ENCODE peak calls at places on chromosome 14, in five cellular contexts. Z is HCT116, S is K562, A is A549, C is GM12878. T is an unnamed sample.

GRCh38 chr14:91891081-91891480 is 23.7 kb upstream of the TC2N start:
- DNase-seq in Z (no peak), C (no peak), A (no peak), S (no peak), T (no peak)

GRCh38 chr14:21087294-21088091 is 11.0 kb downstream of the ZNF219 start:
- DNase-seq in Z (no peak), S (no peak), C (no peak), A (no peak), T (peak)

GRCh38 chr14:56875104-56875675 is 64.9 kb upstream of the OTX2 start:
- DNase-seq in C (no peak), S (no peak), Z (no peak), A (no peak), T (no peak)

GRCh38 chr14:98252819-98253218 is 1019.2 kb downstream of the BCL11B start:
- DNase-seq in C (no peak), S (no peak), A (no peak), Z (no peak), T (no peak)

GRCh38 chr14:71636820-71637471 is 295.3 kb upstream of the RGS6 start:
- DNase-seq in A (no peak), C (no peak), Z (no peak), S (no peak), T (no peak)

GRCh38 chr14:85533821-85534271 is 3.9 kb downstream of the FLRT2 start:
- DNase-seq in S (no peak), Z (no peak), A (peak), C (no peak), T (peak)

GRCh38 chr14:34920339-34920738 is 45.2 kb upstream of the BAZ1A start:
- DNase-seq in S (no peak), C (no peak), A (peak), Z (no peak), T (no peak)

GRCh38 chr14:22814945-22815713 is at the start of gene SLC7A7:
- DNase-seq in Z (no peak), S (no peak), C (no peak), A (peak), T (peak)

GRCh38 chr14:29216774-29217232 is 450.2 kb downstream of the FOXG1 start:
- DNase-seq in Z (no peak), C (no peak), A (no peak), S (no peak), T (no peak)

GRCh38 chr14:77804592-77804991 is 4.7 kb downstream of the ADCK1 start:
- DNase-seq in Z (no peak), S (peak), C (no peak), A (peak), T (peak)

GRCh38 chr14:66216763-66217162 is 269.4 kb upstream of the CCDC196 start:
- DNase-seq in C (no peak), A (no peak), Z (peak), S (no peak), T (peak)

GRCh38 chr14:45364565-45364964 is 111.6 kb upstream of the MIS18BP1 start:
- DNase-seq in A (no peak), S (no peak), Z (no peak), C (no peak), T (peak)

GRCh38 chr14:74491952-74492351 is 1.2 kb downstream of the NPC2 start:
- DNase-seq in C (no peak), A (peak), S (peak), Z (no peak), T (peak)

GRCh38 chr14:90808759-90809529 is 7.3 kb downstream of the TTC7B start:
- DNase-seq in S (peak), A (no peak), C (no peak), Z (no peak), T (no peak)
- TF ChIP-seq REST in S (no peak), A (no peak), C (no peak), Z (no peak), T (no peak)

DNA sequence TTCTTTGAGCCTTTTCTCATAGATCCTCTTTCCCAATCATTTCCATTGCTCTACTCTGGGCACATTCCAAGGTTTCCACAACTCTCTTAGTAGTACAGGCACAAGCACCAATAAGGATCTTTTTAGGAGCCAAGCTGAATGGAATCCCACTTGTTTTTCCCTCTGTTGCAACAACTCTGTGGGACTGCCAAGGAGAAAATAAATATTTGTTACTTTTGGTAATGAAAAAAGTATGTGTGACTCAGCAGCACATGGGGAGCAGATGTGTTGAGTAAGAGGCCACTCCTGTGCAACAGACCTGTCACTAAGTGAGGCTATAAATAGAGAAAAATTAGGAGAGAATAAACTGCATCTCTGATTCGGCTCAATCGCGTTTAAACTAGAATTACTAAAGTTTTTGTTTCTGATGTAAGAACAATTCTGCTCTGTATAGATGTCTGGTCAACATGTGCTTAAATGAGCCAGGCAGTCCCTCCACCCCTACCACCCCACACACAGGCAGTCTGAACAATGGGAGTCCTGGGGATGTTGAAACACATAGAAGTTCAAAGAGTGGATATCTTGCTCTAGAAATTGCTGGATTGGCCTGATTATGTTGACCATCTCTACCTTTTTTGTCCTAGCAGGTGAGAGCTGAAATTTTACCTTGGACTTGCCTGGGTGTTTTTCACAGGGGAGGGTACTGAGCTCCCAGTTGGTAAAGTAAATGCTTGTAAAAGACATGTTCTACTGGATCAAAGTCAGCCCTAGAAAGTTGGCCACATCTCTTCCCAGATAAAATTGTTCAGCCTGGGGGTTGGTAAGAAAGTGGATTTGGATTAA is 244.3 kb upstream of the NOVA1 start:
- DNase-seq in Z (no peak), A (peak), C (no peak), S (peak), T (no peak)
- H3K4me2 ChIP-seq in Z (no peak), A (peak), C (no peak), S (peak), T (no peak)

DNA sequence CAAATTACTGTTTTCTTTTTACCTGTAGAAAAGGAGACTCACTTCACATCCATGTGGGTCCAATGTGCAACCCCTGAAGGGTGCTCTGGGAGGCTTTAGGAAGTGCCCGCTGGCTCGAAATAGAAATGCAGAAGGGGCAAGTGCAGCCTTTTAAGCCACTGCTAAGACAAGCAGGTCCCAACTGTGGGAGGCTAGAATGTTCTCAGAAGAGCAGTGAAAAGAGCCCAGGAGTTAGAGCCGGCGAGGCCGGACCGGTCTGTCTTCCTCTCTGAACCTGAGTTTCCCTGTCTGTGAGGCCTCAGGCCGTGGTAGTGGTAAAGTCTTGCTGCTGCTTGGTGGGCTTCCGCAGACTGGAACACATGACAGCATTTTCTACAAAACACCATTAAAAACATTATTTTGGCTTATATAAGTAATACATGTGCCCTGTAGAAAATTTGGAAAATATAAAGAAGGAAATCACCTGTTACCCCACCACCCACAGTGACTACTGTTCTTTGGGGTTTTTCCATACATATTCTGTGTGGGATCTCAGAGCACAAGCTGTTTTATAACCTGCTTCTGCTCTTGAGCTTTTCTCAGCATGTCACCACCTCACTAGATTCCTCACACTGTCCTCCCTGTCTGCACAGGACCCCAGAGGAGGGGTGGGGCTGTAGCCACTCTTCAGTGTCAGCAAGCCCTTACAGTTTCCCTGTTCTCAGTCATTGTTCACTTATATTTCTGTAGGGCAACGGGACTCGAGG is 6.0 kb downstream of the CKB start:
- DNase-seq in C (no peak), S (no peak), A (no peak), Z (no peak), T (no peak)
- TF ChIP-seq REST in C (no peak), S (no peak), A (no peak), Z (no peak), T (no peak)

DNA sequence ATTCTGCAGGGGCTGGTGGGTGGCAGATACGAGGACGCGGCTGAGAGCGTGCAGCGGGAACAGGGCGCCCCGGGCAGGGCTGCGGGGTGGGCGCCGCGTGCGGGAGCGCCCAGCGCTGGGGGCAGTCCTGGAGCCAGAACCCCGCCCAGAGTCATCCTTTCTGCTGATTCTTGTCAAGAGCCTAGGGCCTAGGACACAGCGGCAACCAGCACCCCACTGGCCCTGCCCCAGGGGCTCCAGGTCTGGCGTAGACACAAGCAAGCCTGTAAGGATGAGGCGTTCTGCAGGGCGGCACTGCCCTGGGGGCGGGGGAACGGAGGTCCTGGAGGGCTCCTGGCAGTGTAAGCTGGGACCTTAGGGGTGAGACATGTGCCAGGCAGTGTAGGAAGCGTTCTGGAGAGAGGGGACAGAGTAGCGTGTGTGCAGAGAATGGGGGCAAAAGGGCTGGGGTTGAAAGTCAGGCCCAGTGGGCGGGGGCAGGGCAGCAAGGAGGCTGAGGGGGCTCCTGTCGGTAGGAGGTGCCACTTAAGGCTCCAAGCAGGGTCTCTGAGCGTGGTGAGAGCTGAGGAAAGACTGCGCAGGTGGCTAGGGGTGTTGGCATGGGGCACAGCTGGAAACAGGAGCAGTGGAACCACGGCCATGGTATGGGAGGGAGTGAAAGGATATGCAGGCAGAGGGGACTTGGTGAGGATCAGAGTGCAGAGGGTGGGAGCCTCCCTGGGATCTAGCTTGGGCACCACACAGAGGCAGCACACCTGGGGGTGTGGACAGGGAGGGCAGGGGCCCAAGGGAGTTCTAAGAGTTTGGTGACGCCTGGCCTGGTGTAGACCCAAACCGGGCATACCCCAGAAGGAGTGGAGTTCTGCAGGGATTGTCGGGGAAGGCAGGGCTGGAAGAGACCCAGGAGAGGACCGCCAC is 859 bp upstream of the AHNAK2 start:
- DNase-seq in C (no peak), S (no peak), Z (no peak), A (no peak), T (no peak)
- H3K4me2 ChIP-seq in C (no peak), S (peak), Z (peak), A (peak), T (peak)

GRCh38 chr14:67729072-67729561 is 27.4 kb downstream of the RDH12 start:
- DNase-seq in Z (no peak), A (no peak), S (no peak), C (no peak), T (peak)
- TF ChIP-seq REST in Z (no peak), A (no peak), S (no peak), C (no peak), T (no peak)

T was measured in GM23338.